ENCODE peak calls at places on chromosomes 1 and 21, in six cellular contexts. L is fibroblast of lung, B is A549, M is esophagus muscularis mucosa, V is keratinocyte, K is cardiac muscle cell. Q is an unnamed sample.

GRCh38 chr1:232591344-232591743 is 38.6 kb downstream of the SIPA1L2 start:
- DNase-seq in L (no peak), B (no peak), M (peak; percentile 72), V (no peak), K (no peak), Q (no peak)

GRCh38 chr1:241213147-241213546 is 143.9 kb downstream of the RGS7 start:
- DNase-seq in L (peak; percentile 6), B (no peak), M (no peak), V (no peak), K (no peak), Q (no peak)

GRCh38 chr21:44694776-44695175 is 2.2 kb upstream of the KRTAP10-12 start:
- DNase-seq in L (no peak), B (no peak), M (peak; percentile 90), V (no peak), K (no peak), Q (no peak)

GRCh38 chr1:40766560-40766959 is 17.0 kb upstream of the KCNQ4 start:
- DNase-seq in L (no peak), B (no peak), M (no peak), V (no peak), K (no peak), Q (no peak)

GRCh38 chr21:42513985-42514882 is 582 bp downstream of the SLC37A1 start:
- DNase-seq in L (peak; percentile 24), B (peak; percentile 21), M (no peak), V (no peak), K (peak; percentile 51), Q (no peak)

GRCh38 chr1:30677471-30677870 is 45.9 kb downstream of the MATN1 start:
- DNase-seq in L (no peak), B (no peak), M (no peak), V (no peak), K (no peak), Q (no peak)

GRCh38 chr1:15152318-15153183 is 996 bp upstream of the TMEM51 start:
- DNase-seq in L (peak; percentile 88), B (peak; percentile 89), M (peak; percentile 96), V (no peak), K (peak; percentile 93), Q (no peak)

GRCh38 chr1:187051618-187052232 is 223.0 kb downstream of the PLA2G4A start:
- DNase-seq in L (peak; percentile 39), B (peak; percentile 55), M (no peak), V (peak; percentile 11), K (peak; percentile 56), Q (no peak)

GRCh38 chr1:182147136-182147815 is 85.8 kb upstream of the ZNF648 start:
- DNase-seq in L (no peak), B (no peak), M (peak; percentile 55), V (no peak), K (no peak), Q (no peak)

GRCh38 chr21:43937051-43937832 is 72.2 kb downstream of the AGPAT3 start:
- DNase-seq in L (no peak), B (no peak), M (no peak), V (no peak), K (no peak), Q (no peak)

GRCh38 chr21:46113497-46114176 is 15.7 kb downstream of the COL6A2 start:
- DNase-seq in L (no peak), B (no peak), M (no peak), V (no peak), K (no peak), Q (no peak)

GRCh38 chr1:81679972-81680371 is 120.8 kb upstream of the ADGRL2 start:
- DNase-seq in L (peak; percentile 59), B (no peak), M (no peak), V (no peak), K (peak; percentile 34), Q (no peak)

GRCh38 chr1:64062941-64063581 is 140.4 kb upstream of the UBE2U start:
- DNase-seq in L (peak; percentile 40), B (no peak), M (peak; percentile 2), V (no peak), K (no peak), Q (no peak)

GRCh38 chr1:180800945-180801344 is 111.8 kb upstream of the KIAA1614 start:
- DNase-seq in L (no peak), B (no peak), M (no peak), V (no peak), K (no peak), Q (no peak)

GRCh38 chr1:14681182-14681581 is 82.7 kb downstream of the KAZN start:
- DNase-seq in L (peak; percentile 37), B (no peak), M (no peak), V (no peak), K (no peak), Q (no peak)

GRCh38 chr1:205441318-205441633 is 14.6 kb downstream of the BLACAT1 start:
- DNase-seq in L (no peak), B (no peak), M (no peak), V (no peak), K (no peak), Q (no peak)

GRCh38 chr1:205438213-205439158 is 16.6 kb upstream of the LEMD1 start:
- DNase-seq in L (peak; percentile 68), B (peak; percentile 60), M (no peak), V (no peak), K (peak; percentile 83), Q (no peak)

GRCh38 chr1:205441716-205442050 is 14.2 kb downstream of the BLACAT1 start:
- DNase-seq in L (no peak), B (no peak), M (no peak), V (no peak), K (no peak), Q (no peak)

GRCh38 chr1:205440476-205441317 is 15.1 kb downstream of the BLACAT1 start:
- DNase-seq in L (peak; percentile 72), B (peak; percentile 53), M (no peak), V (peak; percentile 88), K (peak; percentile 55), Q (peak; percentile 61)

DNA sequence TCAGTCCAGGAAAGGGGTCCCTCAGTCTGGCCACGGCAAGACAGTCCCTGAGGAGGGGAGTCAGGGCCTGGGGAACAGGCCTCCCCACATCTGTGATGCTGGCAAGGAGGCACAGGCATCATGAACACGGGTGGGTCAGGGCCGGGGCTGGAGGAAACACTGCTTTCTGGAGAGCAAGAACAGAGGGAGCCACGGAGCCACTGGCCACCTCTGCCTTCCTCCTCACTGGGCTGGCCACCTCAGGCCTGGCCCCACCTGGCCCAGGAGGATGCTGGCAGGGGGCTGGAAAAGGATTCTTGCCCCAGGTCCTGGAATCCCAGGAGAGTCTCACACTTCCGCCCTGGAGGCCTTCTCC is 15.7 kb downstream of the BLACAT1 start:
- DNase-seq in L (no peak), B (no peak), M (no peak), V (no peak), K (no peak), Q (no peak)
- H3K27ac ChIP-seq in L (no peak overlapping the region), B (no peak overlapping the region), M (peak overlapping the region; percentile 54), V (peak overlapping the region; percentile 70), K (no peak overlapping the region), Q (no peak overlapping the region)

DNA sequence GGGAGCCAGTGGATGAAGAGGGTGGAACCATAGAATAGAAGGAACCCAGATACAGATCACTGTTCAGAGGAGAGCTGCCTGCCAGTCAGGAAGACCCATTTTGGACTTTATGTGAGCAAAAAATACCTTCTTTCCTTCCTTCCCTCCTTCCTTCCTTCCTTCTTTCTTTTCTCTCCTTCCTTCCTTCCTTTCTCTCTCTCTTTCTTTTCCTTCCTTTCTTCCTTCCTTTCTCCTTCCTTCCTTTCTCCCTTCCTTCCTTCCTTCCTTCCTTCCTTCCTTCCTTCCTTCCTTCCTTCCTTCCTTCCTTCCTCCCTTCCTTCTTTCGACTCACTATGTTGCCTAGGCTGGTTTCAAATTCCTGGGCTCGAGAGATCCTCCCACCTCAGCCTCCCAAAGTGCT is 22.1 kb upstream of the FMOD start:
- DNase-seq in L (no peak), B (no peak), M (no peak), V (no peak), K (no peak), Q (no peak)
- H3K4me3 ChIP-seq in L (no peak overlapping the region), B (no peak overlapping the region), M (no peak overlapping the region), V (no peak overlapping the region), K (no peak overlapping the region), Q (no peak overlapping the region)

DNA sequence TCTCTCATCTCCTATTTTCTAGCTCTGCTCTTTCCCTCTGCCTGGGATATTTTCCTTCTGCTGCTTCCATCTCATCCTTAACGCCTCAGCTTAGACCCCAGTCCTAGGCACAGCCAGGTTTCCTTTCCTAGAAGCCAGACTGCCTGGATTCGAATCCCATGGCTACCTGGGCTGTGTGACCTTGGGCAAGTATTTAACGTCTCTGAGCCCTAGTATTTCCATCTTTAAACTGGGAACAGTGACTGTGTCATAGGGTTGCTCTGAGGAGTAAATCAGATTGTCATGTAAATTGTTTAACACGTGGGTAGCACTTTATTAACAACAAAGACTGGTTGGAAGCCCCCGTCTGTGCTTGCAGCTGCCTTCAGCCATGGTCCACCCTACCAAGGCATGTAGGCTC is 18.4 kb downstream of the DHRS3 start:
- DNase-seq in L (no peak), B (no peak), M (no peak), V (no peak), K (no peak), Q (no peak)
- H3K27ac ChIP-seq in L (no peak overlapping the region), B (peak overlapping the region; percentile 100), M (peak overlapping the region; percentile 92), V (no peak overlapping the region), K (no peak overlapping the region), Q (no peak overlapping the region)

GRCh38 chr1:50421768-50422674 is 1.2 kb downstream of the DMRTA2 start:
- DNase-seq in L (no peak), B (no peak), M (no peak), V (no peak), K (no peak), Q (no peak)

GRCh38 chr1:50420283-50420682 is 3.0 kb downstream of the DMRTA2 start:
- DNase-seq in L (no peak), B (no peak), M (no peak), V (no peak), K (no peak), Q (no peak)

GRCh38 chr1:50420689-50421365 is 2.4 kb downstream of the DMRTA2 start:
- DNase-seq in L (no peak), B (no peak), M (no peak), V (no peak), K (peak; percentile 48), Q (no peak)

GRCh38 chr1:50422675-50422945 is 633 bp downstream of the DMRTA2 start:
- DNase-seq in L (no peak), B (no peak), M (no peak), V (no peak), K (no peak), Q (no peak)

DNA sequence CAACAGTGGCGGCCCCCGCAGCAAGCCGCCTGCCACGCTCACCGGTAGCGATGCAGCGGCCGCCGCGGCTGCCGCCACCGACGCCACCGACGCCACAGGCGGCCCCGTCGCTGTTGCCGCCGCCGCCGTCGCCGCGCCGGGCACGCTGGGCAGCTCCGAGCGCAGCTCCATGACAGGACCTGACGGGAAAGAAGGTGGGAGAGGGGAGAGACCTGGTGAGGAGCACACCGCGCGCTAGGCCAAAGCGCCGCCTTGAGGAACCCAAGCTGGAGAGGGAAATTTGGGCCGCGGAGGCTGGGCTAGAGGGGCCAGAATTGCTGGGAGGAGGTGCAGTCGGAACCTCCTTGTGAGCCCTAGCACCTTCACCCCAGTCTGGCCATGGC is 1.9 kb downstream of the DMRTA2 start:
- DNase-seq in L (no peak), B (no peak), M (no peak), V (no peak), K (no peak), Q (no peak)
- H3K4me3 ChIP-seq in L (no peak overlapping the region), B (no peak overlapping the region), M (peak overlapping the region; percentile 9), V (no peak overlapping the region), K (peak overlapping the region; percentile 2), Q (no peak overlapping the region)

GRCh38 chr1:168421399-168422004 is 122.3 kb downstream of the XCL2 start:
- DNase-seq in L (no peak), B (no peak), M (no peak), V (no peak), K (no peak), Q (no peak)
- H3K27ac ChIP-seq in L (no peak overlapping the region), B (no peak overlapping the region), M (no peak overlapping the region), V (no peak overlapping the region), K (no peak overlapping the region), Q (no peak overlapping the region)

Q was measured in naive thymus-derived CD4-positive, alpha-beta T cell.